ENCODE peak calls at places on chromosome 11, in seven cellular contexts. U is OCI-LY7, Y is lower lobe of right lung, B is right lobe of liver, C is breast epithelium, O is IMR-90, H is tibial nerve. P is an unnamed sample.

GRCh38 chr11:87295237-87295636 is 257.5 kb downstream of the TMEM135 start:
- DNase-seq in U (peak; percentile 95), Y (no peak), B (no peak), C (no peak), O (no peak), H (no peak), P (no peak)

GRCh38 chr11:75667268-75667830 is 1.5 kb downstream of the MAP6 start:
- DNase-seq in U (no peak), Y (peak; percentile 56), B (no peak), C (no peak), O (no peak), H (no peak), P (no peak)

GRCh38 chr11:132874638-132875037 is 657.7 kb downstream of the OPCML start:
- DNase-seq in U (no peak), Y (no peak), B (no peak), C (no peak), O (peak; percentile 95), H (no peak), P (no peak)

GRCh38 chr11:131136476-131136875 is 220.2 kb upstream of the SNX19 start:
- DNase-seq in U (no peak), Y (no peak), B (no peak), C (no peak), O (peak; percentile 83), H (no peak), P (no peak)

GRCh38 chr11:113689711-113690618 is 16.1 kb downstream of the TMPRSS5 start:
- DNase-seq in U (no peak), Y (no peak), B (no peak), C (no peak), O (no peak), H (no peak), P (no peak)

GRCh38 chr11:125932301-125932700 is 13.5 kb upstream of the VSIG10L2 start:
- DNase-seq in U (no peak), Y (no peak), B (no peak), C (no peak), O (no peak), H (no peak), P (no peak)

GRCh38 chr11:66100272-66101037 is 30.4 kb downstream of the PACS1 start:
- DNase-seq in U (peak; percentile 86), Y (peak; percentile 79), B (peak; percentile 74), C (peak; percentile 78), O (no peak), H (peak; percentile 28), P (peak; percentile 70)

GRCh38 chr11:134045799-134046635 is 22.9 kb upstream of the JAM3 start:
- DNase-seq in U (no peak), Y (no peak), B (peak; percentile 49), C (no peak), O (no peak), H (no peak), P (no peak)

GRCh38 chr11:111417766-111418435 is 38.8 kb upstream of the POU2AF1 start:
- DNase-seq in U (peak; percentile 85), Y (no peak), B (no peak), C (peak; percentile 49), O (peak; percentile 99), H (peak; percentile 72), P (no peak)

GRCh38 chr11:48272551-48273080 is 9.0 kb downstream of the OR4X1 start:
- DNase-seq in U (no peak), Y (no peak), B (no peak), C (no peak), O (no peak), H (no peak), P (no peak)

GRCh38 chr11:57444362-57445074 is 15.8 kb upstream of the RTN4RL2 start:
- DNase-seq in U (no peak), Y (no peak), B (no peak), C (no peak), O (no peak), H (no peak), P (no peak)

GRCh38 chr11:63488789-63489188 is 2.2 kb downstream of the PLAAT5 start:
- DNase-seq in U (no peak), Y (no peak), B (no peak), C (no peak), O (no peak), H (no peak), P (no peak)

GRCh38 chr11:79342686-79343085 is 98.1 kb downstream of the TENM4 start:
- DNase-seq in U (no peak), Y (no peak), B (no peak), C (no peak), O (no peak), H (no peak), P (no peak)

GRCh38 chr11:12862761-12863469 is 146.2 kb upstream of the RASSF10 start:
- DNase-seq in U (no peak), Y (no peak), B (peak; percentile 63), C (no peak), O (peak; percentile 85), H (peak; percentile 38), P (no peak)

GRCh38 chr11:64854534-64855502 is 10.4 kb upstream of the CDC42BPG start:
- DNase-seq in U (no peak), Y (peak; percentile 86), B (no peak), C (peak; percentile 68), O (peak; percentile 91), H (peak; percentile 52), P (peak; percentile 93)

GRCh38 chr11:33732176-33732575 is 4.0 kb downstream of the CD59 start:
- DNase-seq in U (no peak), Y (no peak), B (no peak), C (no peak), O (no peak), H (no peak), P (no peak)

GRCh38 chr11:66880484-66881211 is 23.8 kb downstream of the LRFN4 start:
- DNase-seq in U (peak; percentile 25), Y (no peak), B (no peak), C (peak; percentile 60), O (peak; percentile 22), H (no peak), P (no peak)

GRCh38 chr11:61023086-61024035 is 51.9 kb downstream of the CD6 start:
- DNase-seq in U (no peak), Y (no peak), B (no peak), C (no peak), O (no peak), H (no peak), P (no peak)

GRCh38 chr11:68505596-68505995 is 45.0 kb downstream of the PPP6R3 start:
- DNase-seq in U (no peak), Y (no peak), B (no peak), C (no peak), O (peak; percentile 42), H (no peak), P (no peak)

DNA sequence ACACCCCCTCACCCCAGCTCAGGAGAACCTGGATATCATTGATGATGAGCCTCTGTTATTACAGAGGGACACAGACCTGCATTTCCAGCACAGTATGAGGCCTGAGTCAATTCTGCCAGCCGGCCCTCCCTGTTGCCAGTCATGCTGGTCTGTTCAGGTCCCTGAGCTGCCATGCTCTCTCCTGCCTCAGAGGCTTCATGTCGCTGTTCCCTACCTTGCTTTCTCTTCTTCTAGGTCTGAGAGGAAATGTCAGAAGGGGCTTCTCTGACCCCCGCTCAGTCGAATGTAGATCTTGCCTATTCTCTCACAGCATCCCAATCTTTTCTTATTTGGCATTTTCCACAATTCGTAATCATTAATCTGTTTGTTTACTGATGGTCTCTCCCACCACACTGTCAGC is 21.8 kb upstream of the ABCC8 start:
- DNase-seq in U (no peak), Y (no peak), B (no peak), C (no peak), O (no peak), H (no peak), P (no peak)
- TF ChIP-seq CTCF in U (no peak), Y (no peak), B (peak; percentile 4), C (no peak), O (peak; percentile 17), H (no peak), P (peak; percentile 11)

GRCh38 chr11:100817620-100818019 is 130.5 kb downstream of the ARHGAP42 start:
- DNase-seq in U (no peak), Y (no peak), B (no peak), C (no peak), O (no peak), H (no peak), P (no peak)
- TF ChIP-seq CTCF in U (peak; percentile 16), Y (no peak), B (no peak), C (no peak), O (no peak), H (no peak), P (no peak)

GRCh38 chr11:97269527-97269926 is 879.7 kb downstream of the JRKL start:
- DNase-seq in U (no peak), Y (no peak), B (no peak), C (no peak), O (no peak), H (no peak), P (no peak)
- TF ChIP-seq CTCF in U (peak; percentile 41), Y (no peak), B (no peak), C (no peak), O (no peak), H (no peak), P (no peak)

DNA sequence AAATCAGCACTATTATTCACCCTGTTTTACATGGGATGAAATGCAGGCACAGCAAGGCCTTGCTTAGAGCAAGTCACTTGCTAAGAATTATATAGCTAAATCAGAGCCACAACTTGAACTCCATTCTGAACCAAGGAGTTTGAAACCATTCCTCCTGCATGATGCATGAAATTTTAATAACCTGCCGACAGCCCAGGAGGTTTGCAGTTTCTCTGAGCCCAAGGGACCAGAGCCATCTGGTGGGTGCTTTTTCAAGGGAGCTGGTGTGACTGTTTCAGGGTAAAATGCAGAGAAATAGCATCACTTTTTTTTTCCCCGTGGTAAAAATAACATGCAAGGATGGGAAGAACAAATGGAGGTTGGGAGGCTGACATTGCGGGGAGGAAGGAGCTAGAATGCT is 22.9 kb downstream of the NAV2 start:
- DNase-seq in U (no peak), Y (no peak), B (no peak), C (no peak), O (peak; percentile 75), H (no peak), P (no peak)
- TF ChIP-seq CTCF in U (no peak), Y (no peak), B (no peak), C (no peak), O (peak; percentile 49), H (no peak), P (no peak)

DNA sequence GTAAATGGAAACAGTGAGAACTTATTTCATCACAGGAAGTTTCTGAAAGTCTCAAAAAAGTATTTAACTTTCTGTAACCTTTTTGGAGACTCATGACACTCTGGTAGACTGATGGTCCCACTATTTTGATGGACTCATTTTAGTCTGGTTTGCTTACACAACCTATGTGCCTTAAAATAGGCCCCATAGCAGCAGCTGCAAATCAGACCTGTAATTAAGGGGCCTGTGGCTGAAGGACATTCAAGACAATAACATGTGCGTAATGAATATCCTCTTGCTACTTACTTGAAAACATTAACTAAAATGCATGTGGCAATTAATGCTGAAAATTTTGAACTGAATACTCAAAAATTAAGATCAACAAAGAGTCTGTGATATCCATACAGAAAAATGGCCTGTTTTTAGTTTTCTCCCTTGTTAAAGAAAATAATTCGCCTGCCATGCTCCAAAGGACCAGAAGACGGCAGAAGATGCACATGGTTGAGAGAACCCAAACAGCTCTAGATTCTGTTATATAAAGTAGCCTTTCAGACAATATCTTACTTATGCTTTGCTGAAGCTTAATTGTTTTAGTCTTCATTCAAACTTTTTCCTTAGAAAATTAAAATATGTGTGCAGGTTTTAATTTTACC is 568.5 kb downstream of the KCNA4 start:
- DNase-seq in U (peak; percentile 5), Y (no peak), B (no peak), C (no peak), O (peak; percentile 25), H (no peak), P (no peak)
- TF ChIP-seq CTCF in U (no peak), Y (peak; percentile 49), B (peak; percentile 29), C (no peak), O (peak; percentile 49), H (peak; percentile 26), P (no peak)